ENCODE peak calls at places on chromosomes 16 and 17, in five cellular contexts. G is MV-4-11, I is aorta, D is NCI-H1930, T is GM12865. B is an unnamed sample.

GRCh38 chr16:20898938-20899502 is 1.1 kb downstream of the DCUN1D3 start:
- DNase-seq in G (no peak), I (no peak), D (no peak), T (no peak), B (no peak)

GRCh38 chr17:33126086-33126485 is 134.4 kb downstream of the SPACA3 start:
- DNase-seq in G (no peak), I (no peak), D (no peak), T (no peak), B (no peak)

GRCh38 chr17:2705263-2705662 is 6.3 kb downstream of the CLUH start:
- DNase-seq in G (no peak), I (peak), D (no peak), T (no peak), B (peak)

GRCh38 chr17:45131616-45132301 is 556 bp downstream of the PLCD3 start:
- DNase-seq in G (no peak), I (peak), D (peak), T (peak), B (no peak)

GRCh38 chr17:56185905-56186783 is 32.9 kb downstream of the ANKFN1 start:
- DNase-seq in G (no peak), I (no peak), D (no peak), T (no peak), B (no peak)

GRCh38 chr17:2222901-2223616 is 80.5 kb downstream of the SMG6 start:
- DNase-seq in G (no peak), I (no peak), D (no peak), T (peak), B (no peak)

GRCh38 chr17:63826468-63827001 is 696 bp upstream of the PSMC5 start:
- DNase-seq in G (no peak), I (peak), D (no peak), T (no peak), B (no peak)

GRCh38 chr17:2253768-2254406 is 49.7 kb downstream of the SMG6 start:
- DNase-seq in G (no peak), I (no peak), D (no peak), T (peak), B (no peak)

B was measured in kidney epithelial cell.